ENCODE peak calls at places on chromosomes 5 and 9, in nine cellular contexts. One of them, this sample, is unnamed.

GRCh38 chr5:141986072-141986471 is 17.2 kb downstream of the RNF14 start:
- DNase-seq in astrocyte: no peak
- DNase-seq in mammary epithelial cell: no peak
- DNase-seq in pancreas: no peak
- DNase-seq in dorsolateral prefrontal cortex: no peak
- DNase-seq in lung: no peak
- DNase-seq in kidney: no peak
- DNase-seq in CD8-positive, alpha-beta T cell: no peak
- DNase-seq in right atrium auricular region: no peak
- DNase-seq in this sample: no peak

GRCh38 chr5:154421868-154422267 is 23.9 kb upstream of the SAP30L start:
- DNase-seq in astrocyte: no peak
- DNase-seq in dorsolateral prefrontal cortex: no peak
- DNase-seq in kidney: no peak
- DNase-seq in lung: no peak
- DNase-seq in right atrium auricular region: no peak
- DNase-seq in CD8-positive, alpha-beta T cell: no peak
- DNase-seq in pancreas: no peak
- DNase-seq in mammary epithelial cell: no peak
- DNase-seq in this sample: no peak

GRCh38 chr5:143471041-143471509 is 67.6 kb upstream of the NR3C1 start:
- DNase-seq in CD8-positive, alpha-beta T cell: no peak
- DNase-seq in dorsolateral prefrontal cortex: no peak
- DNase-seq in astrocyte: peak
- DNase-seq in lung: no peak
- DNase-seq in pancreas: no peak
- DNase-seq in mammary epithelial cell: peak
- DNase-seq in kidney: no peak
- DNase-seq in right atrium auricular region: no peak
- DNase-seq in this sample: no peak

GRCh38 chr5:78361226-78361993 is 993 bp downstream of the SCAMP1 start:
- DNase-seq in lung: peak
- DNase-seq in pancreas: peak
- DNase-seq in dorsolateral prefrontal cortex: no peak
- DNase-seq in kidney: peak
- DNase-seq in mammary epithelial cell: peak
- DNase-seq in astrocyte: peak
- DNase-seq in CD8-positive, alpha-beta T cell: no peak
- DNase-seq in right atrium auricular region: peak
- DNase-seq in this sample: no peak

GRCh38 chr9:126398403-126399058 is 71.9 kb downstream of the MVB12B start:
- DNase-seq in pancreas: peak
- DNase-seq in right atrium auricular region: peak
- DNase-seq in dorsolateral prefrontal cortex: peak
- DNase-seq in kidney: peak
- DNase-seq in lung: peak
- DNase-seq in astrocyte: no peak
- DNase-seq in CD8-positive, alpha-beta T cell: peak
- DNase-seq in mammary epithelial cell: peak
- DNase-seq in this sample: peak

GRCh38 chr9:113363336-113363735 is 13.4 kb downstream of the HDHD3 start:
- DNase-seq in mammary epithelial cell: no peak
- DNase-seq in pancreas: no peak
- DNase-seq in astrocyte: no peak
- DNase-seq in kidney: no peak
- DNase-seq in right atrium auricular region: no peak
- DNase-seq in lung: no peak
- DNase-seq in CD8-positive, alpha-beta T cell: no peak
- DNase-seq in dorsolateral prefrontal cortex: no peak
- DNase-seq in this sample: no peak

GRCh38 chr5:140023611-140024191 is 19.4 kb downstream of the NRG2 start:
- DNase-seq in lung: no peak
- DNase-seq in dorsolateral prefrontal cortex: no peak
- DNase-seq in astrocyte: no peak
- DNase-seq in kidney: no peak
- DNase-seq in right atrium auricular region: no peak
- DNase-seq in CD8-positive, alpha-beta T cell: no peak
- DNase-seq in pancreas: no peak
- DNase-seq in mammary epithelial cell: no peak
- DNase-seq in this sample: no peak

GRCh38 chr9:34124103-34124502 is 2.4 kb downstream of the DCAF12 start:
- DNase-seq in CD8-positive, alpha-beta T cell: no peak
- DNase-seq in astrocyte: no peak
- DNase-seq in lung: no peak
- DNase-seq in right atrium auricular region: no peak
- DNase-seq in pancreas: no peak
- DNase-seq in dorsolateral prefrontal cortex: no peak
- DNase-seq in mammary epithelial cell: no peak
- DNase-seq in kidney: no peak
- DNase-seq in this sample: no peak

GRCh38 chr5:145557345-145557744 is 277.8 kb downstream of the PRELID2 start:
- DNase-seq in lung: no peak
- DNase-seq in kidney: no peak
- DNase-seq in mammary epithelial cell: no peak
- DNase-seq in dorsolateral prefrontal cortex: no peak
- DNase-seq in pancreas: no peak
- DNase-seq in astrocyte: no peak
- DNase-seq in CD8-positive, alpha-beta T cell: no peak
- DNase-seq in right atrium auricular region: no peak
- DNase-seq in this sample: no peak

GRCh38 chr5:19866088-19866446 is 121.9 kb downstream of the CDH18 start:
- DNase-seq in kidney: no peak
- DNase-seq in dorsolateral prefrontal cortex: no peak
- DNase-seq in astrocyte: no peak
- DNase-seq in lung: no peak
- DNase-seq in mammary epithelial cell: peak
- DNase-seq in CD8-positive, alpha-beta T cell: no peak
- DNase-seq in right atrium auricular region: no peak
- DNase-seq in pancreas: no peak
- DNase-seq in this sample: no peak

GRCh38 chr9:24939099-24939850 is 393.6 kb upstream of the IZUMO3 start:
- DNase-seq in right atrium auricular region: no peak
- DNase-seq in CD8-positive, alpha-beta T cell: no peak
- DNase-seq in kidney: no peak
- DNase-seq in pancreas: no peak
- DNase-seq in astrocyte: no peak
- DNase-seq in dorsolateral prefrontal cortex: no peak
- DNase-seq in mammary epithelial cell: no peak
- DNase-seq in lung: no peak
- DNase-seq in this sample: no peak

GRCh38 chr5:178388381-178389030 is 155.9 kb upstream of the PHYKPL start:
- DNase-seq in dorsolateral prefrontal cortex: peak
- DNase-seq in CD8-positive, alpha-beta T cell: no peak
- DNase-seq in pancreas: no peak
- DNase-seq in astrocyte: no peak
- DNase-seq in lung: peak
- DNase-seq in right atrium auricular region: peak
- DNase-seq in mammary epithelial cell: no peak
- DNase-seq in kidney: peak
- DNase-seq in this sample: no peak

GRCh38 chr5:176740131-176740701 is 70.1 kb upstream of the UNC5A start:
- DNase-seq in lung: no peak
- DNase-seq in mammary epithelial cell: no peak
- DNase-seq in astrocyte: no peak
- DNase-seq in right atrium auricular region: no peak
- DNase-seq in CD8-positive, alpha-beta T cell: no peak
- DNase-seq in pancreas: no peak
- DNase-seq in kidney: no peak
- DNase-seq in dorsolateral prefrontal cortex: no peak
- DNase-seq in this sample: no peak

GRCh38 chr9:17906841-17907779 is 328.2 kb downstream of the SH3GL2 start:
- DNase-seq in astrocyte: no peak
- DNase-seq in dorsolateral prefrontal cortex: no peak
- DNase-seq in right atrium auricular region: no peak
- DNase-seq in CD8-positive, alpha-beta T cell: no peak
- DNase-seq in pancreas: peak
- DNase-seq in lung: no peak
- DNase-seq in mammary epithelial cell: no peak
- DNase-seq in kidney: peak
- DNase-seq in this sample: no peak

GRCh38 chr5:142327111-142327842 is 2.5 kb upstream of the SPRY4 start:
- DNase-seq in CD8-positive, alpha-beta T cell: no peak
- DNase-seq in mammary epithelial cell: peak
- DNase-seq in kidney: no peak
- DNase-seq in astrocyte: peak
- DNase-seq in lung: no peak
- DNase-seq in right atrium auricular region: peak
- DNase-seq in dorsolateral prefrontal cortex: no peak
- DNase-seq in pancreas: no peak
- DNase-seq in this sample: no peak

GRCh38 chr9:137049544-137050449 is 3.8 kb upstream of the NPDC1 start:
- DNase-seq in mammary epithelial cell: no peak
- DNase-seq in astrocyte: no peak
- DNase-seq in CD8-positive, alpha-beta T cell: peak
- DNase-seq in dorsolateral prefrontal cortex: peak
- DNase-seq in right atrium auricular region: no peak
- DNase-seq in pancreas: peak
- DNase-seq in lung: no peak
- DNase-seq in kidney: no peak
- DNase-seq in this sample: peak

GRCh38 chr9:74275872-74276508 is 221.1 kb upstream of the RORB start:
- DNase-seq in astrocyte: no peak
- DNase-seq in dorsolateral prefrontal cortex: no peak
- DNase-seq in mammary epithelial cell: no peak
- DNase-seq in pancreas: no peak
- DNase-seq in right atrium auricular region: no peak
- DNase-seq in kidney: peak
- DNase-seq in lung: no peak
- DNase-seq in CD8-positive, alpha-beta T cell: no peak
- DNase-seq in this sample: no peak

DNA sequence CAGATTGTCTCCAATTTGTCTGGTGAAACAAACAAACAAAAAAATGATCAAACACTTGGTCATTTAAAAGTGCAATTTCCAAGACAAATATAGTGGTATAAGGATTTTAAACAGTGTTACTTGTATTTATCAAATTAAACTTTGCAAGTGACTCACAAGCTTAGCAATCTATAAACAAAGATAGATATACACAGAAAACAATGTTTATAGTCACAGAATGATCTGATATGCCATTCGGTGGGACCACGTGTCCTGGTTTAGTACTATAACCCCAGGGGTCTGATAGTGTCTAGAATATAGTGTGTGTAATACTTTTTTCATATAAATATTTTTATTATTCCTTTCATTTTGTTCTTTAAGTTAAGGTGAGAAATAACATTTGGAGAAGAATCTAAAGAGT is 91.3 kb downstream of the DPYSL3 start:
- DNase-seq in astrocyte: no peak
- DNase-seq in right atrium auricular region: no peak
- DNase-seq in dorsolateral prefrontal cortex: no peak
- DNase-seq in pancreas: no peak
- DNase-seq in mammary epithelial cell: no peak
- DNase-seq in kidney: no peak
- DNase-seq in CD8-positive, alpha-beta T cell: no peak
- DNase-seq in lung: no peak
- DNase-seq in this sample: no peak
- H3K27ac ChIP-seq in astrocyte: no peak
- H3K27ac ChIP-seq in right atrium auricular region: no peak
- H3K27ac ChIP-seq in dorsolateral prefrontal cortex: no peak
- H3K27ac ChIP-seq in pancreas: no peak
- H3K27ac ChIP-seq in mammary epithelial cell: no peak
- H3K27ac ChIP-seq in kidney: no peak
- H3K27ac ChIP-seq in CD8-positive, alpha-beta T cell: no peak
- H3K27ac ChIP-seq in lung: no peak
- H3K27ac ChIP-seq in this sample: no peak

GRCh38 chr9:94787268-94787667 is 60.8 kb downstream of the AOPEP start:
- DNase-seq in right atrium auricular region: no peak
- DNase-seq in CD8-positive, alpha-beta T cell: no peak
- DNase-seq in pancreas: no peak
- DNase-seq in dorsolateral prefrontal cortex: no peak
- DNase-seq in lung: no peak
- DNase-seq in astrocyte: no peak
- DNase-seq in mammary epithelial cell: no peak
- DNase-seq in kidney: no peak
- DNase-seq in this sample: peak
- H3K27ac ChIP-seq in right atrium auricular region: no peak
- H3K27ac ChIP-seq in CD8-positive, alpha-beta T cell: no peak
- H3K27ac ChIP-seq in pancreas: no peak
- H3K27ac ChIP-seq in dorsolateral prefrontal cortex: no peak
- H3K27ac ChIP-seq in lung: no peak
- H3K27ac ChIP-seq in astrocyte: no peak
- H3K27ac ChIP-seq in mammary epithelial cell: no peak
- H3K27ac ChIP-seq in kidney: no peak
- H3K27ac ChIP-seq in this sample: no peak

DNA sequence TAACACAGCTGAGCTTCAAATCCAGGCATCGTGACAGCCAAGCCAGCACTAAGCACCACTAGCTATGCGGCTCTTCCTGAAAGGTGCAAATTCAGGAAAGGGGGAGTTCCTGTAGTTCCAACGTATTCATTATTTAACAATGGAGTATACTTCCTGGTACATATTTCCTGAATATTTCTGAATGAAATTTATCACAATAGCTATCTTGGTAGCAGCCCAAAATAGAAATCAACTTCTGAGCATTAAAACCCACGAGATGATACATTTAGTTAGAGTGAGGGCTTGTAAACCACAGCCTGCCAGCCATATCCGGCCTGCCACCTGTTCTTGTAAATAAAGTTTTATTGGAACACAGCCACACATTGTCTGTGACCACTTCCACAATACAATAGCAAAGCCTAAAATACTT is 109.7 kb upstream of the RETREG1 start:
- DNase-seq in mammary epithelial cell: peak
- DNase-seq in dorsolateral prefrontal cortex: no peak
- DNase-seq in kidney: no peak
- DNase-seq in right atrium auricular region: no peak
- DNase-seq in CD8-positive, alpha-beta T cell: no peak
- DNase-seq in pancreas: no peak
- DNase-seq in lung: no peak
- DNase-seq in astrocyte: peak
- DNase-seq in this sample: peak
- H3K27ac ChIP-seq in mammary epithelial cell: no peak
- H3K27ac ChIP-seq in dorsolateral prefrontal cortex: no peak
- H3K27ac ChIP-seq in kidney: no peak
- H3K27ac ChIP-seq in right atrium auricular region: no peak
- H3K27ac ChIP-seq in CD8-positive, alpha-beta T cell: no peak
- H3K27ac ChIP-seq in pancreas: no peak
- H3K27ac ChIP-seq in lung: no peak
- H3K27ac ChIP-seq in astrocyte: no peak
- H3K27ac ChIP-seq in this sample: no peak

DNA sequence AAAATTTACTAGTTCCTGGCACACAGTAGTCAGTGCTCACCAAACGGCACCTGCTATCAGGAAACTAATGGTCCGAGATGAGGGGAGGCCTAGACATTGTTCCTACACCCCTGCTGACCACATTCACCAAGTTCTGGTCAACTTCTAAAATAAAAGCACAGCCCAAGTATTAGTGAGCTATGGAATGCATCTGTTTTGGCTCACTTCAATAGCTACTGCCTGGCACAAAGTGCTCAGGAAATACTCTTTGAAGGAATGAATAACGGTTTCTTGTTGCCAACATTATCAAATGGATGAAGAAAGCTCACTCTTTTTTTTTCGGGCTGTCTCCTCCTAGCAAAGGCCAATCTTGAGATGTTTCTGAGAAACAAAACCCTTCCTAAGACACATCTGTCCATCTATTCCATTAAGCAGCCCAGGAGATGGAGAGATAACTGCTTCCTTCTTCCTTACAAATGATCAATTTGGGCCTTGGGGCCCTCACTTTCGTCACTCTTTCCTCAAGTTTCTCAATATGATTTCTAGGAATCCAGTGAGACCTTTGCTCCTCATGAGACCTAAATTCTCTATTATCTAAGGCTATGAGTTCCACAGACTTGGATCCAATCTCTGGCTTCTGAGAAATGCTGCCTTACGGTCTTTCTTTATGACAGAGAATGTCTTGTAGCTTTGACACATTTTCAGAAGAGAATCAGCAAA is 98.1 kb downstream of the DPYSL3 start:
- DNase-seq in dorsolateral prefrontal cortex: no peak
- DNase-seq in astrocyte: peak
- DNase-seq in right atrium auricular region: no peak
- DNase-seq in mammary epithelial cell: no peak
- DNase-seq in CD8-positive, alpha-beta T cell: no peak
- DNase-seq in pancreas: no peak
- DNase-seq in lung: no peak
- DNase-seq in kidney: no peak
- DNase-seq in this sample: no peak
- H3K27ac ChIP-seq in dorsolateral prefrontal cortex: no peak
- H3K27ac ChIP-seq in astrocyte: no peak
- H3K27ac ChIP-seq in right atrium auricular region: peak
- H3K27ac ChIP-seq in mammary epithelial cell: no peak
- H3K27ac ChIP-seq in CD8-positive, alpha-beta T cell: no peak
- H3K27ac ChIP-seq in pancreas: no peak
- H3K27ac ChIP-seq in lung: no peak
- H3K27ac ChIP-seq in kidney: no peak
- H3K27ac ChIP-seq in this sample: no peak

This sample was measured in CD4-positive, CD25-positive, alpha-beta regulatory T cell.